ENCODE peak calls at places on chromosomes 12 and 14, in six cellular contexts. One of them, this sample, is unnamed.

GRCh38 chr12:60415361-60415760 is 819.5 kb downstream of the SLC16A7 start:
- DNase-seq in neural progenitor cell: no peak
- DNase-seq in mammary epithelial cell: no peak
- DNase-seq in OCI-LY7: no peak
- DNase-seq in H1: no peak
- DNase-seq in A549: no peak
- DNase-seq in this sample: no peak

GRCh38 chr12:78101181-78101876 is 270.6 kb downstream of the NAV3 start:
- DNase-seq in H1: no peak
- DNase-seq in neural progenitor cell: no peak
- DNase-seq in OCI-LY7: no peak
- DNase-seq in A549: no peak
- DNase-seq in mammary epithelial cell: no peak
- DNase-seq in this sample: no peak

GRCh38 chr12:753401-754237 is 1.2 kb downstream of the WNK1 start:
- DNase-seq in A549: peak
- DNase-seq in neural progenitor cell: peak
- DNase-seq in mammary epithelial cell: no peak
- DNase-seq in H1: peak
- DNase-seq in OCI-LY7: peak
- DNase-seq in this sample: peak

GRCh38 chr12:45893240-45893639 is 97.1 kb downstream of the SCAF11 start:
- DNase-seq in neural progenitor cell: peak
- DNase-seq in mammary epithelial cell: peak
- DNase-seq in OCI-LY7: no peak
- DNase-seq in H1: no peak
- DNase-seq in A549: peak
- DNase-seq in this sample: no peak

GRCh38 chr12:108117163-108117849 is 11.8 kb upstream of the WSCD2 start:
- DNase-seq in neural progenitor cell: no peak
- DNase-seq in H1: no peak
- DNase-seq in OCI-LY7: no peak
- DNase-seq in A549: peak
- DNase-seq in mammary epithelial cell: peak
- DNase-seq in this sample: no peak

GRCh38 chr14:60656755-60657608 is 7.7 kb upstream of the SIX1 start:
- DNase-seq in neural progenitor cell: peak
- DNase-seq in H1: peak
- DNase-seq in OCI-LY7: peak
- DNase-seq in A549: peak
- DNase-seq in mammary epithelial cell: peak
- DNase-seq in this sample: peak

GRCh38 chr12:77943466-77943865 is 112.8 kb downstream of the NAV3 start:
- DNase-seq in neural progenitor cell: no peak
- DNase-seq in A549: peak
- DNase-seq in mammary epithelial cell: peak
- DNase-seq in H1: no peak
- DNase-seq in OCI-LY7: no peak
- DNase-seq in this sample: no peak

GRCh38 chr12:124228050-124228711 is 66.7 kb upstream of the RFLNA start:
- DNase-seq in H1: no peak
- DNase-seq in A549: no peak
- DNase-seq in neural progenitor cell: no peak
- DNase-seq in mammary epithelial cell: no peak
- DNase-seq in OCI-LY7: no peak
- DNase-seq in this sample: peak

GRCh38 chr12:116528498-116528897 is 30.7 kb upstream of the MAP1LC3B2 start:
- DNase-seq in H1: no peak
- DNase-seq in mammary epithelial cell: no peak
- DNase-seq in OCI-LY7: no peak
- DNase-seq in A549: peak
- DNase-seq in neural progenitor cell: no peak
- DNase-seq in this sample: no peak

GRCh38 chr12:22286569-22286968 is 47.9 kb downstream of the ST8SIA1 start:
- DNase-seq in neural progenitor cell: no peak
- DNase-seq in mammary epithelial cell: no peak
- DNase-seq in OCI-LY7: no peak
- DNase-seq in A549: no peak
- DNase-seq in H1: no peak
- DNase-seq in this sample: no peak

GRCh38 chr12:80860206-80860605 is 77.5 kb downstream of the LIN7A start:
- DNase-seq in H1: no peak
- DNase-seq in OCI-LY7: no peak
- DNase-seq in A549: no peak
- DNase-seq in mammary epithelial cell: no peak
- DNase-seq in neural progenitor cell: no peak
- DNase-seq in this sample: no peak

GRCh38 chr12:132761032-132761910 is at the start of gene ANKLE2:
- DNase-seq in H1: no peak
- DNase-seq in neural progenitor cell: peak
- DNase-seq in mammary epithelial cell: peak
- DNase-seq in A549: peak
- DNase-seq in OCI-LY7: peak
- DNase-seq in this sample: peak

GRCh38 chr12:114614040-114614439 is 69.9 kb downstream of the TBX3 start:
- DNase-seq in mammary epithelial cell: no peak
- DNase-seq in A549: no peak
- DNase-seq in OCI-LY7: no peak
- DNase-seq in H1: no peak
- DNase-seq in neural progenitor cell: no peak
- DNase-seq in this sample: no peak

DNA sequence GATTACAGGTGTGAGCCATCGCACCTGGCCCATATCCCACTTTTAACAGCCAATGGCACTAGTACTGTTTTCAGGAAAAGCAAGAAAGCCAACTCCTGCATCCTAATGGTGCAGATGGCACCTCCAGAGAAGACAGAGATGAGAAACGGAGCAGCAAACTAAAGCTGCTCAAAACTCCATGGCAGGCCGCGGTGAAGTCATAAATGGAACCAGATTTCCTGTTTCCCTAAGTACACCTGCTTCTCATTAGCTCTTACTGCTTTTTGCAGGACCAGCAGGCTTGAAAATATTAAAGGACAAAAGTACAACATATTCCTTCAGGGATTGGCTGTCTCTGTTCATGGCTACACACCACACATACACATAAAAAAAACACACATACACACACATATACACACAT is 36.7 kb upstream of the LGALS3 start:
- DNase-seq in mammary epithelial cell: no peak
- DNase-seq in neural progenitor cell: no peak
- DNase-seq in H1: no peak
- DNase-seq in A549: no peak
- DNase-seq in OCI-LY7: no peak
- DNase-seq in this sample: no peak
- H3K4me2 ChIP-seq in mammary epithelial cell: no peak
- H3K4me2 ChIP-seq in neural progenitor cell: no peak
- H3K4me2 ChIP-seq in H1: no peak
- H3K4me2 ChIP-seq in A549: no peak
- H3K4me2 ChIP-seq in OCI-LY7: no peak
- H3K4me2 ChIP-seq in this sample: no peak

DNA sequence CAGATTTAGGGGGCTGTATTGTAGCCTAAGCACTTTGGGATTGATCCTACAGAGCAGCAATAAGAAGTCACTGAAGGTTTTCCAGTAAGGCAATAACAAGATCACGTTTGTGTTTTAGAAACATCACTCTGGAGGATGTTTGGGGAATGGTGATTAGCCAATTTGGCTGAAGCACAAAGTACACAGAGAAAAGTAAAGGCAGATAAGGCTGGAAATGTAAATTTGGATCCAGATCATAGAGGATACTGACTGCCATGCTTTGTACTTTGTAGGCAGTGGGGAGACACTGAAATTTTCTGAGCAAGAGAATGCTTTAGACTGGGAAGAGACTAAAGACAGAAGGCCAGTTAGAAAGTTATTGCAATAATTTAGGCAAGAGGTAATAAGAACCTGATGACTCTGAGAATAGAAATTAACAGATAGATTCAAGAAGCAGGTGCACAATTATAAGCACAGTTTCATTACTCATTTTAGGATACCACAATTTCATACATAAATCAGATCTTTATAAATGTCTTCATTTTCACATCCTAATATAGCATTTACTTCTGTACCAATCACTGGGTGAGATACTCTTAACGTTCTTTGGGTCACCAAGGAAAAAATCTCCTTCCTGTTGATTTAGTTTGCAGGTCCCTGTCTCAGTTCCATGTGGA is 314.5 kb upstream of the GARIN6 start:
- DNase-seq in H1: no peak
- DNase-seq in neural progenitor cell: no peak
- DNase-seq in OCI-LY7: peak
- DNase-seq in A549: no peak
- DNase-seq in mammary epithelial cell: no peak
- DNase-seq in this sample: no peak
- H3K27ac ChIP-seq in H1: no peak
- H3K27ac ChIP-seq in neural progenitor cell: no peak
- H3K27ac ChIP-seq in OCI-LY7: peak
- H3K27ac ChIP-seq in A549: no peak
- H3K27ac ChIP-seq in mammary epithelial cell: no peak
- H3K27ac ChIP-seq in this sample: no peak

DNA sequence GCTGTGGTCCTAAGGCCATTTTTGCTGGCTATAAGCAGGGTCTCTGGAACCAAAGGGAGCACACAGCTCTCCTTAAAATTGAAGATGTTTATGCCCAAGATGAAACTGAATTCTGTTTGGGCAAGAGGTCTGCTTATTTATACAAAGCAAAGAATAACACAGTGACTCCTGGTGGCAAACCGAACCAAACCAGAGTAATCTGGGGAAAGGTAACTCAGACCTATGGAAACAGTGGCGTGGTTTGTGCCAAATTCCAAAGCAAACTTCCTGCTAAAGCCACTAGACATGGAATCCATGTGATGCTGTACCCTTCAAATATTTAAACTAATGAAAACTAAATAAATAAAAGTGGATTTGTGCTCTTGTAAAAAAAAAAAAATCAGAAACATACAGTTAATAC is 29.6 kb upstream of the BICDL1 start:
- DNase-seq in H1: no peak
- DNase-seq in neural progenitor cell: no peak
- DNase-seq in OCI-LY7: no peak
- DNase-seq in A549: no peak
- DNase-seq in mammary epithelial cell: no peak
- DNase-seq in this sample: no peak
- TF ChIP-seq CTCF in H1: no peak
- TF ChIP-seq CTCF in neural progenitor cell: no peak
- TF ChIP-seq CTCF in OCI-LY7: no peak
- TF ChIP-seq CTCF in A549: no peak
- TF ChIP-seq CTCF in mammary epithelial cell: no peak
- TF ChIP-seq CTCF in this sample: no peak

DNA sequence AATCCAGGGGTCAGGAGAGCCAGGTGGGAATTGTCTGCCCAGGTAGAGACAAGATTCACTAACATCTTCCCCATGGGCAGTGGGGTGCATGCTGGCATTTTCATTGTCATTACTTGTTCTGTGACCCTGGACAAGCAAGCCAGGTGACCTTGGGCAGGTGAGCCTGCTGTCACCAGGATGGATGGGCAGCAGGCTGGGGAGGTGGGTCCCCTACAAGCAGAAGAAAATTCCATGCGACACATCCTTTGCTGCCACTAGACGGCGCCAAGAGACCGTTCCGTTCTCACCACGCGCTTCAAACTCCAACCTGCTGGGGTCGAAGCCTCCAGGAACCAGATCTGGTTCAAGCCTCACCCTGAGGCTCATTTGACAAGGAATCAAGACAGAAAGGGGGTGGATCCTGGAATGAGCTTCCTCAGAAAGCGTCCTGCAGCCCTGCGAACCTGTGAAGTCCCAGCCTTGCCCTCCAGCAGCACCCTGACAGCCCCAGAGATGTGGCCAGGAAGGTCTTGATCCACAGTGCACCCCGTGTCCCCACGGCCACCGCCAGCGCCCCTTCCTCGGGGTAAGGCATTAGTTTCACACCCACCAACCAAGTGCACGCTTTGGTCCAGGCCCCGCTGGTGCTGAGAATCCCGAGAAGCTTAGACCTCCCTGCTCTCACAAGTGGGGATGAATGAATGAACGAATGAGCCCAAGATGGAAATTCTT is 3.2 kb upstream of the DYNC1H1 start:
- DNase-seq in H1: peak
- DNase-seq in neural progenitor cell: peak
- DNase-seq in OCI-LY7: peak
- DNase-seq in A549: peak
- DNase-seq in mammary epithelial cell: peak
- DNase-seq in this sample: peak
- H3K4me2 ChIP-seq in H1: no peak
- H3K4me2 ChIP-seq in neural progenitor cell: no peak
- H3K4me2 ChIP-seq in OCI-LY7: peak
- H3K4me2 ChIP-seq in A549: peak
- H3K4me2 ChIP-seq in mammary epithelial cell: peak
- H3K4me2 ChIP-seq in this sample: peak

This sample was measured in DND-41.